ENCODE peak calls at places on chromosomes 4 and X, in four cellular contexts. I, L, N and K are unnamed samples. For H3K4me1 and H3K9me3, the result is how much of the 10 kb centered on the place peaks cover.

GRCh38 chr4:143482753-143483362 is 30.6 kb upstream of the SMARCA5 start:
- DNase-seq in I (peak), L (peak), N (no peak), K (peak)

GRCh38 chr4:173257732-173258717 is 76.1 kb downstream of the HMGB2 start:
- DNase-seq in I (peak), L (peak), N (no peak), K (peak)

GRCh38 chrX:84729809-84730208 is 227.6 kb upstream of the HDX start:
- DNase-seq in I (peak), L (peak), N (no peak), K (peak)

GRCh38 chr4:6452897-6453687 is 19.3 kb downstream of the PPP2R2C start:
- DNase-seq in I (no peak), L (no peak), N (no peak), K (no peak)

GRCh38 chrX:80648023-80648422 is 161.7 kb downstream of the BRWD3 start:
- DNase-seq in I (peak), L (no peak), N (no peak), K (no peak)

GRCh38 chrX:121570072-121570841 is 522.8 kb downstream of the GLUD2 start:
- DNase-seq in I (peak), L (no peak), N (no peak), K (no peak)

GRCh38 chr4:10066704-10067651 is 45.7 kb upstream of the SLC2A9 start:
- DNase-seq in I (no peak), L (no peak), N (no peak), K (no peak)

GRCh38 chr4:54683616-54684346 is 26.0 kb downstream of the KIT start:
- DNase-seq in I (no peak), L (peak), N (peak), K (no peak)

GRCh38 chr4:10096976-10097330 is 19.6 kb downstream of the WDR1 start:
- DNase-seq in I (no peak), L (no peak), N (no peak), K (no peak)

GRCh38 chrX:51484616-51485015 is 11.8 kb downstream of the NUDT11 start:
- DNase-seq in I (no peak), L (no peak), N (no peak), K (no peak)

GRCh38 chr4:120616041-120616440 is 306.5 kb downstream of the PRDM5 start:
- DNase-seq in I (no peak), L (no peak), N (no peak), K (no peak)

GRCh38 chr4:106095408-106095807 is 200.1 kb downstream of the NPNT start:
- DNase-seq in I (no peak), L (no peak), N (no peak), K (no peak)

GRCh38 chr4:174550541-174550940 is 28.3 kb upstream of the HPGD start:
- DNase-seq in I (no peak), L (no peak), N (no peak), K (peak)

GRCh38 chrX:130984782-130985181 is 73.4 kb upstream of the ARHGAP36 start:
- DNase-seq in I (no peak), L (no peak), N (no peak), K (no peak)

GRCh38 chrX:79365591-79365990 is 1.5 kb downstream of the ITM2A start:
- DNase-seq in I (no peak), L (no peak), N (no peak), K (peak)

GRCh38 chrX:68685722-68686683 is 38.5 kb downstream of the STARD8 start:
- DNase-seq in I (no peak), L (peak), N (no peak), K (peak)

GRCh38 chrX:73765776-73766465 is 202.9 kb downstream of the CHIC1 start:
- DNase-seq in I (no peak), L (peak), N (no peak), K (no peak)

DNA sequence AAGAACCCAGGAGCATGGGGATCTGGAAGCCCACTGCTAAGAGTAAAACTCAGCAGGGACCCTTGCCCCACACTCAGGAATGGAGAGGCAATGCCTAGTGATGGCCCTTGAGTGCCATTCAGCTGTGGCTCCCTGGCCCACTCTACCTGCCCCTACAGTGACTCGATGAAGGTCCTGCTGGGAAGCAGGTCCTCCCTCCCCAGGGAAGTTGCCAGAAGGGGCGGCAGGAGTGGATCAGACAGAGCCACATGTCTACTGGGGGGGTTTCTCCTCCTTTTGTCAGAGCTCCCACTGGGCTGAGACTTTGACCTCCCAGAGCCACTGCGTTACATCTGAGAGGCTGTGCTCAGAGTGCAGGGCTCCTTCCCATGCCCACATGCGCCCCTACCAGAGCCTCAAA is 1.2 kb downstream of the SLC10A3 start:
- DNase-seq in I (no peak), L (no peak), N (no peak), K (no peak)
- H3K4me3 ChIP-seq in I (no peak), L (no peak), N (peak), K (peak)

GRCh38 chr4:168639914-168640313 is 143.1 kb downstream of the PALLD start:
- DNase-seq in I (no peak), L (no peak), N (no peak), K (no peak)
- H3K4me1 ChIP-seq in I (under half), L (under half), N (under half), K (under half)

GRCh38 chr4:129063640-129064039 is 29.7 kb downstream of the SCLT1 start:
- DNase-seq in I (no peak), L (no peak), N (no peak), K (no peak)

GRCh38 chr4:129062580-129062979 is 30.8 kb downstream of the SCLT1 start:
- DNase-seq in I (no peak), L (no peak), N (no peak), K (no peak)

GRCh38 chr4:129059028-129059427 is 34.3 kb downstream of the SCLT1 start:
- DNase-seq in I (no peak), L (no peak), N (no peak), K (no peak)

GRCh38 chr4:129064717-129065116 is 28.6 kb downstream of the SCLT1 start:
- DNase-seq in I (no peak), L (no peak), N (no peak), K (no peak)
- H3K9me3 ChIP-seq in I (under half), L (half or more), N (under half), K (under half)

DNA sequence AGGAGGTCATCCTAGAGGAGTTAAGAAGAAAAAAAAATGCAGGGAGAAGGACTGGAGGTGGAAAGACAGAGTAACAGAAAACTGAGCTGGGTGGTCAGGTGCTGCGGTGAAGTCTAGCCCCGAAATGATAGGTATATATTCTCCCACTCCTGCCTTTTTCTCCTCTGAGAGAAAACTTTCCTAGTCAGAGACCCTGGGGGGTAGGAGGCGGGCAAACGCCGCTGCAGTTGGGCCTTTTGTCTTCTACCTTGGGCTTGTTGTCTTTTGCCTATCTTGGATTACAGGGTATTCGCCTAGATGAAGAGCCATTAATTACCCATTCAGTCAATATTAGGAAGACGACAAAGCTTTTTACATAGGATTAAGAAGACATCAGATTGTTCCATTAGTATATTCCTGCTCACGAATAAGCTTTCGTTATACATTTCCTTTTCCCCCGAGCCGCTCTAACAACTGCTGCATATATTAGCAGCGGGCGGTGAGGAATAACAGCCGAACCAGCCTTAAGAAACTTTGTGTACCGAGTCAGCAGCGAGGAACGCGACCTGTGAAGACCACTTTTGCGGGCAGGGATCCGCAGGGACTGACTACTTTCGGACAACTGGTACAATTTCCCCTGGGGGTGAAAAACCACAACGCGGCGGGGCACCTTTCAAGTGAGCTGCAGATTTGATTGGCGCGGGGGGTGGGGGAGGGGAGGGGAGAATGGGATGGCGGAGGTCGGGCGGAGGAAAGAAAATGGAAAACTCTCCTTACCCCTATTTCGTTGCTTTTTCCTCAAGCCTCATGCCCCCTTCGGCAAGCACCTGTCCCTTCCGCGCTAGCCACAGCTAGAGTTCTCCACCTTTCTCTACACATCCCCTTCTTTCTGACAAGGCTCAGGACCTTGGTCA is 5.7 kb upstream of the PITX2 start:
- DNase-seq in I (no peak), L (no peak), N (no peak), K (no peak)
- H3K4me3 ChIP-seq in I (peak), L (no peak), N (no peak), K (no peak)

GRCh38 chr4:113455081-113455480 is 306.5 kb downstream of the CAMK2D start:
- DNase-seq in I (no peak), L (no peak), N (no peak), K (no peak)
- H3K4me1 ChIP-seq in I (under half), L (under half), N (under half), K (under half)

GRCh38 chrX:805988-806387 is 175.4 kb downstream of the SHOX start:
- DNase-seq in I (no peak), L (no peak), N (no peak), K (no peak)

GRCh38 chrX:806586-806985 is 176.0 kb downstream of the SHOX start:
- DNase-seq in I (no peak), L (no peak), N (no peak), K (no peak)

GRCh38 chrX:810186-810585 is 179.6 kb downstream of the SHOX start:
- DNase-seq in I (no peak), L (no peak), N (no peak), K (no peak)

GRCh38 chrX:809081-809480 is 178.5 kb downstream of the SHOX start:
- DNase-seq in I (no peak), L (no peak), N (no peak), K (no peak)
- H3K9me3 ChIP-seq in I (under half), L (under half), N (under half), K (under half)

GRCh38 chrX:40483502-40483901 is 97.3 kb upstream of the ATP6AP2 start:
- DNase-seq in I (no peak), L (no peak), N (no peak), K (no peak)

GRCh38 chrX:40488299-40488698 is 92.5 kb upstream of the ATP6AP2 start:
- DNase-seq in I (no peak), L (no peak), N (no peak), K (no peak)

GRCh38 chrX:40485973-40486372 is 94.8 kb upstream of the ATP6AP2 start:
- DNase-seq in I (no peak), L (no peak), N (no peak), K (no peak)

GRCh38 chrX:40485427-40485826 is 95.3 kb upstream of the ATP6AP2 start:
- DNase-seq in I (no peak), L (no peak), N (no peak), K (no peak)

GRCh38 chrX:40484408-40485091 is 96.2 kb upstream of the ATP6AP2 start:
- DNase-seq in I (peak), L (no peak), N (no peak), K (no peak)
- H3K4me3 ChIP-seq in I (no peak), L (no peak), N (no peak), K (no peak)

GRCh38 chrX:15564981-15565579 is 35.7 kb downstream of the ACE2 start:
- DNase-seq in I (peak), L (peak), N (no peak), K (peak)

GRCh38 chrX:15570145-15570544 is 30.6 kb downstream of the ACE2 start:
- DNase-seq in I (no peak), L (no peak), N (no peak), K (no peak)

GRCh38 chrX:15566244-15566643 is 34.5 kb downstream of the ACE2 start:
- DNase-seq in I (no peak), L (no peak), N (no peak), K (peak)

GRCh38 chrX:15567267-15567666 is 33.5 kb downstream of the ACE2 start:
- DNase-seq in I (no peak), L (no peak), N (no peak), K (no peak)

GRCh38 chrX:15567886-15568616 is 32.7 kb downstream of the ACE2 start:
- DNase-seq in I (no peak), L (no peak), N (no peak), K (no peak)
- H3K4me1 ChIP-seq in I (under half), L (under half), N (under half), K (under half)